ENCODE peak calls at places on chromosomes 13 and 19, in four cellular contexts. C is heart right ventricle, I is kidney epithelial cell, L is cardiac muscle cell. W is an unnamed sample.

GRCh38 chr19:10553943-10554381 is 10.3 kb downstream of the ATG4D start:
- DNase-seq in C (no peak), L (no peak), I (no peak), W (no peak)

GRCh38 chr19:57583521-57584416 is at the start of gene ZIK1:
- DNase-seq in I (peak; percentile 74), L (peak; percentile 95), C (peak; percentile 88), W (peak; percentile 79)

GRCh38 chr19:1189419-1189818 is 15.4 kb upstream of the SBNO2 start:
- DNase-seq in C (no peak), I (peak; percentile 82), L (no peak), W (no peak)

GRCh38 chr19:41088151-41088550 is at the start of gene CYP2A13:
- DNase-seq in L (no peak), C (no peak), I (no peak), W (no peak)

GRCh38 chr19:14053032-14053431 is 8.8 kb downstream of the PALM3 start:
- DNase-seq in C (no peak), I (no peak), L (no peak), W (no peak)

GRCh38 chr13:99281811-99282263 is 23.7 kb upstream of the GPR18 start:
- DNase-seq in I (no peak), L (no peak), C (peak; percentile 50), W (no peak)

GRCh38 chr19:447816-448546 is 12.9 kb downstream of the SHC2 start:
- DNase-seq in C (peak; percentile 46), I (no peak), L (peak; percentile 56), W (no peak)

GRCh38 chr19:55464039-55464668 is 397 bp downstream of the C19orf85 start:
- DNase-seq in L (no peak), I (no peak), C (peak; percentile 12), W (no peak)

GRCh38 chr13:112251930-112252585 is 124.1 kb upstream of the SPACA7 start:
- DNase-seq in C (no peak), I (no peak), L (no peak), W (no peak)

GRCh38 chr19:51016798-51017683 is 2.5 kb downstream of the KLK10 start:
- DNase-seq in C (peak; percentile 68), L (peak; percentile 47), I (no peak), W (no peak)

GRCh38 chr19:44803442-44804428 is 5.2 kb upstream of the BCAM start:
- DNase-seq in L (no peak), C (no peak), I (no peak), W (no peak)

GRCh38 chr19:48950159-48950558 is 4.5 kb upstream of the BAX start:
- DNase-seq in L (no peak), C (no peak), I (no peak), W (no peak)

DNA sequence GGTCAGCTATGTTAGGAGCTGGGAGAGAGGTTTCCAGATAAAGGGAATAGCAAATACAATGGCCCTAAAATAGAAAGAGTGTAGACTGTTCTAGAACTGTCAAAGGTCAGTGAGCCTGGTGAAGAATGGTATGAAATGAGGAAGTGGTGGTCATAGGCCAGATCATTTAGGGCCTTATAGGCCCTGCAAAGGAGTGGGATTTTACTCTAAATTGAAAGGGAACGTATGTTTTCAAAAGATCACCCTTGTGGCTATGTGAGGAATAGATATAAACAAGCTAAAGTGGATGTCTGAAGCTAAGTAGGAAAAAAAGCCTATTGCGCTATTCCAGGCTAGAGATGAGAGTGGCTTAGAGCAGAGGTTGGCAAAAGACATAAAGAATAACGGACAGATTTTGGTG is 70.7 kb upstream of the TDRD3 start:
- DNase-seq in C (no peak), L (no peak), I (no peak), W (no peak)
- TF ChIP-seq CTCF in C (no peak), L (no peak), I (no peak), W (no peak)

GRCh38 chr19:7883796-7884570 is 4.3 kb upstream of the LRRC8E start:
- DNase-seq in C (no peak), I (no peak), L (peak; percentile 64), W (no peak)

GRCh38 chr19:7885818-7886217 is 2.5 kb upstream of the LRRC8E start:
- DNase-seq in L (no peak), I (no peak), C (no peak), W (no peak)

GRCh38 chr19:7888826-7889217 is 512 bp downstream of the LRRC8E start:
- DNase-seq in I (no peak), C (no peak), L (no peak), W (no peak)

GRCh38 chr19:7887408-7888144 is 734 bp upstream of the LRRC8E start:
- DNase-seq in L (no peak), I (no peak), C (no peak), W (no peak)

DNA sequence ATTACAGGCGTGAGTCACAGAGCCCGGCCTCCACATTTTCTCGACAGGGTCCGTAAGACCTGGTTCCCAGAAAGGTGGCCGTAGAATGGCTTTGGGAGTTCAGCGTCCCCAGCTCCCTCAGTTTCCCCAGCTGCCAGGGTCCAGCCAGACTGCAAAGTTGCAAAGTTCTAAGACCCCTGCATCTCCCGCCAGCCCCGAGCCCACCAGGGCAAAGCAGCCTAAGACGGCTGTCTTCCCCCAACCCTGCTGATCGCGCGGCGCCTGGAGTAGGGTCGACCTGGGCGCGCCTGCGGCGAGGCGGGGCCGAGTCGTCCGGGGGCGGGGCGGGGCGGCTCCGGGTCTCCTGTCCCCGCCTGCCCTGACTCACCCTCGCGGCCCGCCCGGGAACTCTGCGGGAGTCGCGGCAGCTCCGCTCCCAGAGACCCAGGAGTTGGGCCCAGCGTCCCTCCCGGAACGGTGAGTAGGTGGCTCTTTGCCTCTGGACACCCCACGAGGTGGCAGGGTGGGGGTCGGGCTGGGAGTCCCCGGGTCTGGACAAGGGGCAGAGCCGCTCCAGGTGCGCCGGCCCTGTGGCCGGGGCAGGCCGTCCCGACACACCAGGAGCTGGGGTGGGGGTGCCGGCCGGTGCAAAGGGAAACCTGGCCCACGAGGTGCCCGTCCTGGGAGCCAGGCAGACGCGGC is at the start of gene LRRC8E:
- DNase-seq in C (no peak), I (no peak), L (peak; percentile 76), W (peak; percentile 27)
- H3K4me3 ChIP-seq in C (peak within 1 kb of the TSS; percentile 19), I (peak within 1 kb of the TSS; percentile 53), L (peak within 1 kb of the TSS; percentile 26), W (peak within 1 kb of the TSS; percentile 54)

GRCh38 chr13:65032825-65033224 is 2197.3 kb downstream of the PCDH9 start:
- DNase-seq in L (no peak), C (no peak), I (no peak), W (no peak)

GRCh38 chr13:65026505-65026904 is 2203.6 kb downstream of the PCDH9 start:
- DNase-seq in C (no peak), L (no peak), I (no peak), W (no peak)

DNA sequence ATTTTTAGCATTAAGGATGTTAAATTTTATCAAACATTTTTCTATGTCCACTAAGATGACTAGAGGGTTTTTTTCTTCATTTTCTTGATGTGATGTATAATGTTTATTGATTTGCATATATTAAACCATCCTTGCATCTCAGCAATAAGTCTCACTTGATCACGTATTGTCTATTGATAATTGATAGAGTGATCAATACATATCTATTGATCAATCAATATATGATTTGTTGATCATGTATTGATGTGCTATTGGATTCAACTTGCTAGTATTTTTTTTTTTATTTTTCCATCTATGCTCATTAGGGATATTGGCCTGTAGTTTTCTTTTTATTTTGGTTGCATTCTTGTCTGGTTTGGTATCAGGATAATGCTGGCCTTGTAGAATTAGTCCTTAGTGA is 2202.0 kb downstream of the PCDH9 start:
- DNase-seq in C (no peak), L (no peak), I (no peak), W (no peak)
- TF ChIP-seq CTCF in C (no peak), L (no peak), I (no peak), W (no peak)

GRCh38 chr19:35521124-35521743 is 6.9 kb downstream of the SBSN start:
- DNase-seq in L (no peak), C (no peak), I (no peak), W (no peak)

GRCh38 chr19:35522745-35523327 is 5.3 kb downstream of the SBSN start:
- DNase-seq in C (no peak), I (no peak), L (no peak), W (no peak)

GRCh38 chr19:35528218-35529038 is at the start of gene SBSN:
- DNase-seq in L (peak; percentile 79), I (no peak), C (no peak), W (no peak)

GRCh38 chr19:35525873-35526272 is 2.2 kb downstream of the SBSN start:
- DNase-seq in L (no peak), I (no peak), C (no peak), W (no peak)

GRCh38 chr19:35524181-35524838 is 3.8 kb downstream of the SBSN start:
- DNase-seq in I (no peak), C (no peak), L (no peak), W (no peak)
- H3K4me3 ChIP-seq in I (no peak overlapping the region), C (no peak overlapping the region), L (no peak overlapping the region), W (no peak overlapping the region)

DNA sequence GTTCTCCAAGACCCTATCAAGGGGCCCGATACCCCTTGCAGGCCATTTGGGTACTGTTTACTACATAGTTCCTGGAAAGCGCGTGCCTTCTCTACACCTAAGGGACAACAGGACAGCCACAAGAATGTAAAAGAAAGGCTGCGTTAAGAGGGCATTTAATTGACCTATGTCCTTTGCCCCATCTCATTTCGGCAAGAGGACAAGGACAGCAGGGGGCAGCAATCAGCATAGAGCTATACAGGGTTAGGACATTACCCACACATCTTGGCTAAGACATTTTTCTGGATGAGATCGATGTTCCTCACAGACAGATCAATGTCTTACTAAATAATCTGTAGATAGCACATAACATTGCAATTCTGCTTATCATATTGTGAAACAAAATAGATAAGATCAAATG is 41.2 kb downstream of the FLT3 start:
- DNase-seq in L (peak; percentile 33), I (no peak), C (no peak), W (no peak)
- TF ChIP-seq CTCF in L (peak; percentile 53), I (peak; percentile 35), C (no peak), W (peak; percentile 24)

W was measured in astrocyte of the cerebellum.